ENCODE peak calls at places on chromosomes 4 and X, in ten cellular contexts. A, D, G, B, I, C, Q, L, X and Y are unnamed samples.

GRCh38 chr4:52551487-52551886 is 107.6 kb downstream of the USP46 start:
- DNase-seq in G (no peak), D (no peak), C (no peak), X (peak), L (peak), A (no peak), I (no peak), Q (no peak), B (no peak), Y (no peak)

GRCh38 chr4:83328486-83328885 is 6.2 kb downstream of the HPSE start:
- DNase-seq in G (no peak), Q (no peak), L (no peak), C (no peak), D (no peak), I (no peak), A (no peak), X (no peak), B (no peak), Y (no peak)

GRCh38 chr4:41057456-41057855 is 156.9 kb downstream of the APBB2 start:
- DNase-seq in D (no peak), I (no peak), L (no peak), Q (peak), G (no peak), X (no peak), C (no peak), B (no peak), A (no peak), Y (no peak)

GRCh38 chr4:89598602-89599001 is 238.4 kb downstream of the SNCA start:
- DNase-seq in B (no peak), G (no peak), Q (no peak), I (no peak), X (peak), A (no peak), D (no peak), L (no peak), C (no peak), Y (no peak)

GRCh38 chrX:17547658-17548057 is 172.7 kb downstream of the NHS start:
- DNase-seq in L (peak), A (no peak), D (no peak), B (no peak), Q (no peak), G (no peak), I (peak), C (no peak), X (peak), Y (no peak)

GRCh38 chr4:107114059-107114458 is 77.9 kb upstream of the DKK2 start:
- DNase-seq in X (no peak), B (no peak), Q (no peak), C (no peak), G (no peak), L (no peak), D (no peak), A (no peak), I (no peak), Y (no peak)

GRCh38 chr4:3447431-3448395 is 5.9 kb downstream of the HGFAC start:
- DNase-seq in I (no peak), G (no peak), C (peak), Q (no peak), L (no peak), X (no peak), B (no peak), A (peak), D (no peak), Y (no peak)

GRCh38 chrX:40933132-40934078 is 151.8 kb upstream of the USP9X start:
- DNase-seq in L (no peak), I (no peak), D (no peak), X (peak), B (no peak), A (no peak), Q (peak), C (no peak), G (no peak), Y (no peak)

GRCh38 chr4:119696963-119697362 is 68.4 kb upstream of the PDE5A start:
- DNase-seq in I (no peak), L (no peak), Q (no peak), B (no peak), D (no peak), C (no peak), G (no peak), X (no peak), A (no peak), Y (no peak)

GRCh38 chr4:74768857-74769525 is 25.3 kb downstream of the BTC start:
- DNase-seq in I (peak), G (no peak), B (no peak), L (no peak), X (peak), Q (no peak), A (no peak), C (no peak), D (no peak), Y (no peak)

GRCh38 chrX:41600266-41600665 is 88.5 kb upstream of the GPR34 start:
- DNase-seq in C (no peak), X (peak), L (no peak), G (no peak), I (peak), Q (peak), B (no peak), A (no peak), D (no peak), Y (no peak)

GRCh38 chr4:139144161-139144859 is 32.7 kb downstream of the ELF2 start:
- DNase-seq in I (peak), X (peak), A (peak), Q (no peak), C (no peak), G (no peak), D (no peak), L (peak), B (no peak), Y (no peak)

GRCh38 chrX:94123062-94123461 is 449.1 kb downstream of the FAM133A start:
- DNase-seq in D (no peak), Q (no peak), I (no peak), L (no peak), B (no peak), G (no peak), A (no peak), X (no peak), C (no peak), Y (no peak)

GRCh38 chr4:55311792-55312490 is 34.1 kb upstream of the SRD5A3 start:
- DNase-seq in I (no peak), C (no peak), G (no peak), D (no peak), X (peak), L (no peak), A (no peak), B (no peak), Q (no peak), Y (no peak)

GRCh38 chrX:11073411-11073810 is 37.7 kb upstream of the HCCS start:
- DNase-seq in L (no peak), I (no peak), G (no peak), B (no peak), A (no peak), C (no peak), Q (no peak), D (no peak), X (no peak), Y (no peak)

GRCh38 chrX:79366888-79367749 is at the start of gene ITM2A:
- DNase-seq in B (peak), D (no peak), A (peak), Q (no peak), C (peak), X (no peak), I (no peak), G (no peak), L (peak), Y (peak)

GRCh38 chrX:2692221-2693122 is 1.4 kb downstream of the CD99 start:
- DNase-seq in C (no peak), A (peak), X (peak), Q (no peak), G (no peak), B (no peak), I (no peak), D (no peak), L (no peak), Y (no peak)

GRCh38 chrX:585115-585808 is 45.3 kb upstream of the SHOX start:
- DNase-seq in B (no peak), X (no peak), I (no peak), Q (no peak), A (no peak), C (no peak), D (peak), G (no peak), L (no peak), Y (no peak)

GRCh38 chrX:22095306-22095705 is 63.2 kb downstream of the PHEX start:
- DNase-seq in L (peak), G (no peak), B (no peak), I (no peak), C (no peak), Q (no peak), X (peak), D (no peak), A (peak), Y (no peak)

GRCh38 chr4:119136541-119136940 is 909 bp downstream of the MYOZ2 start:
- DNase-seq in G (no peak), X (peak), I (no peak), B (no peak), A (no peak), D (no peak), C (no peak), L (no peak), Q (no peak), Y (no peak)

GRCh38 chrX:68252664-68253063 is 180.6 kb downstream of the OPHN1 start:
- DNase-seq in G (no peak), X (no peak), L (no peak), I (no peak), Q (no peak), C (no peak), D (no peak), A (no peak), B (no peak), Y (no peak)

GRCh38 chr4:140223056-140223810 is 69.2 kb upstream of the MAML3 start:
- DNase-seq in B (no peak), X (no peak), L (no peak), D (no peak), A (no peak), C (no peak), G (no peak), I (no peak), Q (no peak), Y (no peak)

GRCh38 chrX:47148946-47149345 is 3.9 kb downstream of the RBM10 start:
- DNase-seq in Q (no peak), L (no peak), B (no peak), G (no peak), A (no peak), C (no peak), D (no peak), I (no peak), X (no peak), Y (no peak)

GRCh38 chr4:11631416-11631815 is 202.7 kb upstream of the HS3ST1 start:
- DNase-seq in D (no peak), L (no peak), X (no peak), C (no peak), A (no peak), Q (no peak), G (no peak), B (no peak), I (no peak), Y (no peak)

GRCh38 chr4:81722229-81722900 is 250.7 kb upstream of the RASGEF1B start:
- DNase-seq in I (no peak), L (no peak), X (no peak), Q (no peak), D (no peak), A (no peak), G (no peak), B (no peak), C (peak), Y (no peak)

GRCh38 chr4:23717528-23718248 is 172.2 kb downstream of the PPARGC1A start:
- DNase-seq in I (no peak), Q (no peak), L (no peak), C (no peak), X (peak), G (no peak), B (no peak), D (no peak), A (no peak), Y (no peak)

GRCh38 chrX:138638996-138639395 is 72.5 kb downstream of the FGF13 start:
- DNase-seq in X (no peak), G (no peak), B (no peak), I (no peak), L (no peak), A (no peak), D (no peak), Q (no peak), C (no peak), Y (no peak)

GRCh38 chrX:124488412-124489161 is 142.2 kb downstream of the SH2D1A start:
- DNase-seq in L (no peak), A (no peak), B (no peak), D (no peak), I (no peak), X (no peak), C (no peak), G (no peak), Q (no peak), Y (no peak)

GRCh38 chrX:107628662-107629532 is 587 bp downstream of the PRPS1 start:
- DNase-seq in Q (no peak), C (peak), B (peak), L (peak), G (no peak), X (no peak), I (no peak), D (peak), A (peak), Y (peak)

GRCh38 chrX:20066968-20067708 is 49.6 kb downstream of the MAP7D2 start:
- DNase-seq in L (no peak), G (no peak), C (no peak), X (peak), A (no peak), B (peak), Q (no peak), D (peak), I (no peak), Y (no peak)

GRCh38 chrX:13489451-13489850 is 80.0 kb upstream of the EGFL6 start:
- DNase-seq in I (no peak), Q (no peak), L (peak), C (no peak), X (peak), D (no peak), A (peak), B (no peak), G (no peak), Y (no peak)

GRCh38 chr4:25810815-25811690 is 51.7 kb downstream of the SEL1L3 start:
- DNase-seq in X (peak), G (no peak), A (no peak), D (no peak), I (no peak), B (no peak), Q (no peak), L (peak), C (no peak), Y (no peak)

GRCh38 chr4:37653601-37654000 is 32.6 kb downstream of the RELL1 start:
- DNase-seq in I (no peak), D (no peak), X (no peak), A (no peak), L (no peak), B (no peak), Q (no peak), G (no peak), C (no peak), Y (no peak)

GRCh38 chr4:152979731-152980330 is 43.7 kb downstream of the FHDC1 start:
- DNase-seq in L (no peak), A (no peak), X (no peak), C (no peak), B (no peak), G (no peak), D (no peak), I (no peak), Q (no peak), Y (no peak)

GRCh38 chr4:57190651-57191481 is 80.7 kb upstream of the IGFBP7 start:
- DNase-seq in G (no peak), I (no peak), D (no peak), L (no peak), A (no peak), Q (no peak), X (peak), C (peak), B (no peak), Y (no peak)

GRCh38 chrX:149040873-149041535 is 464.1 kb downstream of the IDS start:
- DNase-seq in Q (no peak), L (no peak), B (no peak), D (no peak), I (no peak), X (peak), C (no peak), G (no peak), A (no peak), Y (no peak)